ENCODE peak calls at places on chromosome 17, in nine cellular contexts. C, T, W, A, E, B, K, F and L are unnamed samples.

GRCh38 chr17:10149573-10150399 is 48.6 kb downstream of the GAS7 start:
- DNase-seq in E (no peak), W (peak; percentile 41), T (no peak), A (peak; percentile 65), C (no peak), K (no peak), B (no peak), F (peak; percentile 70), L (no peak)

GRCh38 chr17:17358866-17359265 is 55.7 kb downstream of the NT5M start:
- DNase-seq in T (no peak), W (no peak), A (no peak), F (no peak), C (no peak), B (no peak), K (no peak), E (no peak), L (no peak)

GRCh38 chr17:27241346-27241946 is 52.5 kb upstream of the WSB1 start:
- DNase-seq in K (no peak), E (no peak), T (no peak), W (peak; percentile 58), B (no peak), F (no peak), C (no peak), A (peak; percentile 95), L (no peak)

GRCh38 chr17:30225919-30226553 is 9.5 kb downstream of the SLC6A4 start:
- DNase-seq in A (no peak), K (no peak), C (no peak), T (no peak), W (no peak), E (no peak), F (no peak), B (no peak), L (no peak)

GRCh38 chr17:17220529-17220928 is 14.4 kb upstream of the PLD6 start:
- DNase-seq in W (no peak), A (no peak), T (no peak), C (no peak), E (no peak), B (no peak), F (no peak), K (no peak), L (no peak)

GRCh38 chr17:46123607-46124006 is 69.6 kb downstream of the KANSL1 start:
- DNase-seq in C (no peak), W (no peak), B (no peak), T (no peak), F (no peak), E (no peak), K (no peak), A (no peak), L (no peak)

GRCh38 chr17:37787055-37787720 is 42.3 kb upstream of the HNF1B start:
- DNase-seq in A (peak; percentile 48), W (no peak), B (no peak), E (no peak), C (peak; percentile 86), K (no peak), T (no peak), F (no peak), L (no peak)

GRCh38 chr17:35784895-35785294 is 10.5 kb downstream of the MMP28 start:
- DNase-seq in B (no peak), C (no peak), T (no peak), E (no peak), W (no peak), K (no peak), F (no peak), A (peak; percentile 98), L (no peak)

GRCh38 chr17:40331743-40332641 is 23.0 kb downstream of the RARA start:
- DNase-seq in F (no peak), T (no peak), W (no peak), C (peak; percentile 93), E (peak; percentile 96), B (peak; percentile 95), A (peak; percentile 89), K (peak; percentile 79), L (no peak)

GRCh38 chr17:73865825-73866224 is 221.6 kb upstream of the SDK2 start:
- DNase-seq in W (no peak), A (no peak), B (no peak), K (no peak), F (no peak), T (no peak), E (no peak), C (no peak), L (no peak)

GRCh38 chr17:22411185-22411784 is 719.0 kb downstream of the KCNJ18 start:
- DNase-seq in A (no peak), T (no peak), F (no peak), C (no peak), W (no peak), K (no peak), E (no peak), B (peak; percentile 56), L (no peak)

GRCh38 chr17:8408371-8408770 is 10.7 kb upstream of the RNF222 start:
- DNase-seq in C (no peak), A (peak; percentile 63), F (no peak), E (no peak), B (no peak), K (no peak), T (peak; percentile 44), W (no peak), L (no peak)

GRCh38 chr17:41521574-41522261 is 3.0 kb upstream of the KRT15 start:
- DNase-seq in F (no peak), E (no peak), A (peak; percentile 87), K (peak; percentile 86), W (no peak), B (no peak), C (peak; percentile 26), T (peak; percentile 57), L (no peak)

GRCh38 chr17:82495844-82496528 is 23.5 kb upstream of the FOXK2 start:
- DNase-seq in A (peak; percentile 95), W (no peak), K (no peak), T (peak; percentile 40), C (no peak), B (no peak), F (no peak), E (no peak), L (no peak)

GRCh38 chr17:50693041-50693682 is 14.6 kb downstream of the ANKRD40 start:
- DNase-seq in A (no peak), K (no peak), E (no peak), B (no peak), T (no peak), W (no peak), C (no peak), F (no peak), L (no peak)

GRCh38 chr17:14458724-14459123 is 157.8 kb downstream of the HS3ST3B1 start:
- DNase-seq in B (no peak), K (no peak), F (no peak), A (no peak), C (no peak), E (no peak), T (no peak), W (no peak), L (no peak)

GRCh38 chr17:28100936-28101335 is 58.5 kb downstream of the NLK start:
- DNase-seq in K (no peak), A (no peak), F (no peak), T (no peak), W (no peak), E (no peak), C (no peak), B (no peak), L (no peak)

GRCh38 chr17:30101686-30102390 is 14.8 kb upstream of the NSRP1 start:
- DNase-seq in T (no peak), A (no peak), K (peak; percentile 31), C (no peak), W (no peak), E (no peak), B (no peak), F (no peak), L (no peak)

GRCh38 chr17:61331178-61331577 is 68.5 kb upstream of the TBX2 start:
- DNase-seq in F (no peak), E (no peak), T (no peak), K (no peak), A (no peak), W (no peak), B (peak; percentile 66), C (no peak), L (no peak)

GRCh38 chr17:36937961-36938565 is 788 bp downstream of the LHX1 start:
- DNase-seq in B (no peak), K (peak; percentile 48), C (peak; percentile 36), F (no peak), T (peak; percentile 50), E (no peak), W (peak; percentile 56), A (peak; percentile 26), L (no peak)

GRCh38 chr17:36151891-36152638 is 24.4 kb downstream of the TBC1D3B start:
- DNase-seq in F (no peak), K (no peak), W (no peak), T (no peak), A (no peak), E (no peak), B (no peak), C (no peak), L (no peak)

GRCh38 chr17:3572231-3572630 is 14.6 kb upstream of the TRPV3 start:
- DNase-seq in W (no peak), B (no peak), T (no peak), C (no peak), K (no peak), F (no peak), A (no peak), E (peak; percentile 2), L (no peak)

GRCh38 chr17:6639651-6640535 is 618 bp downstream of the KIAA0753 start:
- DNase-seq in W (peak; percentile 48), T (peak; percentile 29), E (peak; percentile 57), C (peak; percentile 41), B (peak; percentile 73), A (peak; percentile 20), K (peak; percentile 58), F (no peak), L (no peak)

GRCh38 chr17:73189417-73190099 is 3.3 kb upstream of the COG1 start:
- DNase-seq in T (peak; percentile 50), W (peak; percentile 43), B (no peak), E (no peak), F (no peak), A (peak; percentile 42), C (no peak), K (peak; percentile 55), L (peak; percentile 42)

GRCh38 chr17:42016411-42016831 is 818 bp downstream of the DNAJC7 start:
- DNase-seq in B (no peak), A (peak; percentile 18), W (no peak), E (no peak), F (no peak), T (no peak), C (no peak), K (peak; percentile 32), L (no peak)

GRCh38 chr17:45087496-45087975 is 26.4 kb downstream of the NMT1 start:
- DNase-seq in T (no peak), K (no peak), A (no peak), B (no peak), C (no peak), W (no peak), E (no peak), F (no peak), L (no peak)

GRCh38 chr17:33511670-33512069 is 218.6 kb upstream of the ASIC2 start:
- DNase-seq in T (no peak), A (no peak), E (no peak), W (no peak), B (no peak), C (no peak), F (no peak), K (no peak), L (no peak)

GRCh38 chr17:17693253-17693954 is 12.1 kb downstream of the RAI1 start:
- DNase-seq in F (no peak), K (peak; percentile 77), C (peak; percentile 88), W (no peak), T (peak; percentile 42), B (peak; percentile 79), E (peak; percentile 82), A (peak; percentile 53), L (no peak)

GRCh38 chr17:7022791-7023571 is at the start of gene BCL6B:
- DNase-seq in W (no peak), B (peak; percentile 74), T (peak; percentile 65), C (no peak), K (peak; percentile 90), E (peak; percentile 58), A (no peak), F (no peak), L (no peak)

GRCh38 chr17:51275381-51275780 is 15.0 kb downstream of the UTP18 start:
- DNase-seq in A (no peak), T (no peak), F (no peak), C (no peak), K (no peak), B (no peak), E (no peak), W (no peak), L (no peak)

GRCh38 chr17:78444392-78444791 is 65.9 kb downstream of the PGS1 start:
- DNase-seq in C (no peak), T (no peak), W (no peak), B (no peak), E (no peak), A (no peak), F (no peak), K (no peak), L (no peak)